ENCODE peak calls at places on chromosomes 16 and 17, in six cellular contexts. G is cardiac muscle cell, Z is AG10803, J is nephron progenitor cell, M is H9, D is Peyer's patch. U is an unnamed sample.

GRCh38 chr16:67157106-67157748 is 2.5 kb downstream of the TRADD start:
- DNase-seq in G (no peak), Z (no peak), J (no peak), M (no peak), D (no peak), U (no peak)

GRCh38 chr16:72099377-72099818 is 5.8 kb downstream of the DHX38 start:
- DNase-seq in G (peak), Z (peak), J (peak), M (peak), D (no peak), U (peak)

GRCh38 chr17:1423456-1424135 is 23.6 kb upstream of the YWHAE start:
- DNase-seq in G (no peak), Z (no peak), J (no peak), M (no peak), D (no peak), U (peak)

GRCh38 chr16:49833796-49834195 is 22.1 kb downstream of the ZNF423 start:
- DNase-seq in G (no peak), Z (no peak), J (no peak), M (no peak), D (no peak), U (no peak)

GRCh38 chr17:82383411-82383810 is 11.8 kb downstream of the UTS2R start:
- DNase-seq in G (no peak), Z (no peak), J (no peak), M (no peak), D (no peak), U (no peak)

GRCh38 chr17:41919840-41920579 is 1.3 kb upstream of the ACLY start:
- DNase-seq in G (peak), Z (peak), J (peak), M (peak), D (no peak), U (peak)

GRCh38 chr17:29586676-29587469 is 2.6 kb downstream of the GIT1 start:
- DNase-seq in G (no peak), Z (no peak), J (peak), M (no peak), D (no peak), U (no peak)

GRCh38 chr17:40190197-40191021 is 13.1 kb downstream of the RAPGEFL1 start:
- DNase-seq in G (no peak), Z (no peak), J (peak), M (peak), D (no peak), U (peak)

GRCh38 chr17:78127888-78128615 is 503 bp downstream of the TMC6 start:
- DNase-seq in G (no peak), Z (no peak), J (peak), M (no peak), D (peak), U (peak)

GRCh38 chr16:84410361-84411138 is 42.2 kb downstream of the ATP2C2 start:
- DNase-seq in G (no peak), Z (no peak), J (no peak), M (no peak), D (no peak), U (no peak)

GRCh38 chr16:154223-155030 is 2.0 kb downstream of the HBZ start:
- DNase-seq in G (peak), Z (no peak), J (peak), M (peak), D (no peak), U (peak)

GRCh38 chr16:59259074-59259963 is 525.2 kb upstream of the GOT2 start:
- DNase-seq in G (no peak), Z (peak), J (no peak), M (no peak), D (no peak), U (no peak)

GRCh38 chr17:80283116-80283852 is 22.6 kb downstream of the RNF213 start:
- DNase-seq in G (no peak), Z (no peak), J (no peak), M (no peak), D (no peak), U (no peak)

GRCh38 chr16:15041260-15042011 is 14.4 kb downstream of the NTAN1 start:
- DNase-seq in G (peak), Z (peak), J (no peak), M (peak), D (peak), U (peak)
- TF ChIP-seq CTCF in G (peak), Z (peak), J (no peak), M (no peak), D (no peak), U (peak)

GRCh38 chr16:88941051-88941932 is 35.7 kb downstream of the CBFA2T3 start:
- DNase-seq in G (no peak), Z (no peak), J (peak), M (no peak), D (no peak), U (peak)

GRCh38 chr16:88943131-88943664 is 33.8 kb downstream of the CBFA2T3 start:
- DNase-seq in G (no peak), Z (no peak), J (no peak), M (no peak), D (no peak), U (no peak)

GRCh38 chr16:88940196-88941050 is 36.6 kb downstream of the CBFA2T3 start:
- DNase-seq in G (no peak), Z (no peak), J (no peak), M (peak), D (no peak), U (peak)

GRCh38 chr16:88943741-88944140 is 33.3 kb downstream of the CBFA2T3 start:
- DNase-seq in G (no peak), Z (no peak), J (no peak), M (no peak), D (no peak), U (no peak)

GRCh38 chr16:88941933-88942909 is 34.8 kb downstream of the CBFA2T3 start:
- DNase-seq in G (peak), Z (no peak), J (peak), M (peak), D (peak), U (peak)
- TF ChIP-seq CTCF in G (peak), Z (no peak), J (peak), M (peak), D (peak), U (peak)

GRCh38 chr16:79770244-79771064 is 169.9 kb upstream of the MAF start:
- DNase-seq in G (peak), Z (peak), J (peak), M (peak), D (peak), U (peak)

GRCh38 chr16:79777679-79778078 is 177.1 kb upstream of the MAF start:
- DNase-seq in G (no peak), Z (no peak), J (no peak), M (no peak), D (no peak), U (no peak)

GRCh38 chr16:79772028-79772427 is 171.5 kb upstream of the MAF start:
- DNase-seq in G (no peak), Z (no peak), J (no peak), M (no peak), D (no peak), U (no peak)

GRCh38 chr16:79776243-79776884 is 175.8 kb upstream of the MAF start:
- DNase-seq in G (peak), Z (peak), J (no peak), M (peak), D (no peak), U (no peak)
- TF ChIP-seq CTCF in G (no peak), Z (peak), J (no peak), M (peak), D (peak), U (no peak)

GRCh38 chr17:63434951-63435571 is 11.0 kb downstream of the CYB561 start:
- DNase-seq in G (peak), Z (no peak), J (no peak), M (peak), D (peak), U (no peak)
- TF ChIP-seq CTCF in G (peak), Z (peak), J (no peak), M (peak), D (peak), U (peak)

GRCh38 chr16:68915561-68915960 is 72.2 kb downstream of the TANGO6 start:
- DNase-seq in G (peak), Z (no peak), J (no peak), M (no peak), D (no peak), U (no peak)
- TF ChIP-seq CTCF in G (no peak), Z (no peak), J (no peak), M (no peak), D (no peak), U (no peak)

DNA sequence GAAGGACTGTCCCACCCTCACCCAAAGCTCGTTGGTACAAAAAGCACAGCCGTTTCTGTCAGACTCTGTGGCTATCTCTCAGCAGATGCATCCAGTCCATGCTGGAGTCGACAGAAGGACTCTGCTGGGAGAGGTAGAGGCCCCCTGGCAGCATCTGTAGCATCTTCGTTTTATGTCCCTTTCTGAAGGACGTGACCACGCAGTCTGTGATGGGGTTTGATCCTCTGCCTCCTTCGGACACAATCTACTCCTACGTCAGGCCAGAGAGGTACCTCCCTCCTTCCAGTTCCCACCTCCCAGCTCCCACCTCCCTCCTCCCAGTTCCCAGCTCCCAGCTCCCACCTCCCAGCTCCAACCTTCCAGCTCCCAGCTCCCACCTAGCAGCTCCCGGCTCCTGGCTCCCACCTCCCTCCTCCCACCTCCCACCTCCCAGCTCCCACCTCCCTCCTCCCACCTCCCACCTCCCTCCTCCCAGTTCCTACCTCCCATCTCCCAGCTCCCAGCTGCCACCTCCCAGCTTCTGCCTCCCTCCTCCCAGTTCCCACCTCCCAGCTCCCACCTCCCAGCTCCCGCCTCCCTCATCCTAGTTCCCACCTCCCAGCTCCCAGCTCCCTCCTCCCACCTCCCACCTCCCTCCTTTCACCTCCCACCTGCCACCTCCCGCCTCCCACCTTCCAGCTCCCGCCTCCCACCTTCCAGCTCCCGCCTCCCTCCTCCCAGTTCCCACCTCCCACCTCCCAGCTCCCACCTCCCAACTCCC is 11.4 kb upstream of the MC1R start:
- DNase-seq in G (no peak), Z (no peak), J (no peak), M (no peak), D (no peak), U (no peak)
- TF ChIP-seq CTCF in G (no peak), Z (no peak), J (no peak), M (no peak), D (no peak), U (no peak)

GRCh38 chr16:16017812-16018211 is 68.4 kb downstream of the ABCC1 start:
- DNase-seq in G (no peak), Z (no peak), J (no peak), M (no peak), D (no peak), U (no peak)
- TF ChIP-seq CTCF in G (no peak), Z (no peak), J (no peak), M (no peak), D (no peak), U (no peak)

GRCh38 chr17:68288804-68289203 is 2.1 kb downstream of the SLC16A6 start:
- DNase-seq in G (no peak), Z (no peak), J (no peak), M (no peak), D (no peak), U (peak)
- TF ChIP-seq CTCF in G (no peak), Z (no peak), J (no peak), M (peak), D (no peak), U (peak)

DNA sequence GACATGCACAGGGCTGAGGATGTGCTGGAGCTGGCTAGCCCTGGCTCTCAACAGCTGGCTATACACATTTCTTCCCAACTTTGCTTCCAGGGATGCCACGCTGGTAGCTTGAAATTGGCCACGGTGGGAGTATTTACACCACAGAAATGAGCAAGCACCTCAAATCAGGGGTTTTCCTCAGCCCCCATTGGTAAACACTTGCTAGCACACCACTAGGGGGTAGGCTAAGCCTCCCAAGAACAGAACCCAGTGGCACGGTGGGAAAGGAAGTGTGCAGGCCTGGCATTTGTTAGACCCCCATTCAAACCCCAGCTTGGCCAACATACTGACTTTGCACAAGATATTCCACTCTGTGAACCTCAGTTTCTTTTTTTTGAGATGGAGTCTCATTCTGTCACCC is 12.9 kb downstream of the DRC3 start:
- DNase-seq in G (peak), Z (no peak), J (no peak), M (no peak), D (no peak), U (no peak)
- TF ChIP-seq CTCF in G (peak), Z (peak), J (no peak), M (peak), D (no peak), U (peak)

DNA sequence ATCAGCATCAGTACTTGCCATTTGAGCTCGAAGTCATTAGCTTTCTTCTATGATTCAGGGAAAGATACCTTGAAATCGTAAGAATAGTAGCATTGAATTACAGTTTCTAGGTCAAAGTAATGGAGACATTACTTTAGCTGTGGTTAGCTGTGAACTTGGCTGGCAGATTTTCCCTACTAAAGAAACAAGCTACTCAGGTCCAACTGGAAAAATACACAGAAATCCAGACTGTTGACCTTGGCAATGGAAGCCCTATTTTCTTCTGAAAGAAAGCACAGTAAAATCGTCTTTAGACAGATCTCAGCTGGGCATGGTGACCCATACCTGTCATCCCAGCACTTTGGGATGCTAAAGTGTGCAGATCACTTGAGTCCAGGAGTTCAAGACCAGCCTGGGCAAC is 13.4 kb upstream of the DNAJA2 start:
- DNase-seq in G (no peak), Z (no peak), J (no peak), M (no peak), D (no peak), U (no peak)
- TF ChIP-seq CTCF in G (no peak), Z (no peak), J (no peak), M (no peak), D (no peak), U (no peak)

U was measured in WERI-Rb-1.